ENCODE peak calls at places on chromosomes 1 and 21, in five cellular contexts. K is pancreas, H is PC-9, G is neural progenitor cell, C is HCT116. B is an unnamed sample.

GRCh38 chr1:179077396-179077795 is 4.5 kb upstream of the TOR3A start:
- DNase-seq in C (no peak), G (no peak), K (no peak), H (peak), B (no peak)

GRCh38 chr21:43864806-43865470 is at the start of gene AGPAT3:
- DNase-seq in H (no peak), K (no peak), C (no peak), G (peak), B (no peak)

GRCh38 chr1:181251001-181251712 is 162.7 kb downstream of the IER5 start:
- DNase-seq in G (no peak), K (peak), C (peak), H (peak), B (no peak)

GRCh38 chr1:58580186-58580585 is 3.1 kb upstream of the TACSTD2 start:
- DNase-seq in H (no peak), G (no peak), C (no peak), K (no peak), B (no peak)

GRCh38 chr1:206506803-206507394 is 432 bp upstream of the RASSF5 start:
- DNase-seq in H (no peak), C (no peak), K (no peak), G (peak), B (no peak)

GRCh38 chr1:179754031-179754624 is 11.0 kb downstream of the FAM163A start:
- DNase-seq in H (no peak), G (no peak), K (no peak), C (no peak), B (no peak)

GRCh38 chr1:76577818-76578185 is 289.5 kb upstream of the ST6GALNAC5 start:
- DNase-seq in G (no peak), C (no peak), K (no peak), H (no peak), B (no peak)

GRCh38 chr1:218421531-218421930 is 76.4 kb downstream of the TGFB2 start:
- DNase-seq in C (no peak), G (no peak), H (no peak), K (no peak), B (no peak)

GRCh38 chr1:152411144-152411543 is 2.9 kb downstream of the CRNN start:
- DNase-seq in C (no peak), G (no peak), K (no peak), H (no peak), B (no peak)

GRCh38 chr21:26332873-26333272 is 162.3 kb upstream of the APP start:
- DNase-seq in H (no peak), C (no peak), G (no peak), K (no peak), B (no peak)

GRCh38 chr1:29398431-29398830 is 162.1 kb downstream of the PTPRU start:
- DNase-seq in K (no peak), C (no peak), H (peak), G (no peak), B (no peak)

GRCh38 chr1:192453360-192454045 is 122.1 kb upstream of the RGS1 start:
- DNase-seq in H (no peak), K (no peak), G (no peak), C (no peak), B (no peak)

GRCh38 chr1:159612211-159612885 is 24.7 kb downstream of the APCS start:
- DNase-seq in K (no peak), C (no peak), G (no peak), H (no peak), B (no peak)

GRCh38 chr1:16076003-16076870 is 2.8 kb upstream of the FAM131C start:
- DNase-seq in H (peak), C (peak), K (no peak), G (no peak), B (no peak)

GRCh38 chr1:179742717-179743678 is at the start of gene FAM163A:
- DNase-seq in G (peak), K (no peak), H (no peak), C (no peak), B (no peak)

GRCh38 chr1:193472838-193473398 is 286.5 kb upstream of the B3GALT2 start:
- DNase-seq in C (no peak), G (no peak), K (no peak), H (no peak), B (no peak)

GRCh38 chr1:58396150-58396549 is 150.4 kb downstream of the OMA1 start:
- DNase-seq in C (no peak), G (peak), K (no peak), H (no peak), B (no peak)

GRCh38 chr1:110384581-110385321 is 6.1 kb downstream of the SLC16A4 start:
- DNase-seq in H (no peak), K (no peak), C (no peak), G (no peak), B (no peak)

GRCh38 chr1:162905759-162906158 is 44.8 kb upstream of the CCDC190 start:
- DNase-seq in K (no peak), C (no peak), H (no peak), G (no peak), B (no peak)

GRCh38 chr1:171185064-171185463 is at the start of gene FMO2:
- DNase-seq in H (no peak), K (no peak), C (no peak), G (no peak), B (no peak)

GRCh38 chr1:33335020-33335419 is 14.1 kb upstream of the A3GALT2 start:
- DNase-seq in H (no peak), C (no peak), G (no peak), K (no peak), B (no peak)

GRCh38 chr1:12056331-12056841 is 6.7 kb upstream of the TNFRSF8 start:
- DNase-seq in C (no peak), G (no peak), H (no peak), K (no peak), B (no peak)

GRCh38 chr1:12057382-12057781 is 5.7 kb upstream of the TNFRSF8 start:
- DNase-seq in C (no peak), K (no peak), H (no peak), G (no peak), B (no peak)

GRCh38 chr1:12059722-12060464 is 3.2 kb upstream of the TNFRSF8 start:
- DNase-seq in K (no peak), C (no peak), G (no peak), H (no peak), B (no peak)

GRCh38 chr1:12059226-12059625 is 3.9 kb upstream of the TNFRSF8 start:
- DNase-seq in C (no peak), K (no peak), G (no peak), H (no peak), B (no peak)

GRCh38 chr1:12057940-12058687 is 5.0 kb upstream of the TNFRSF8 start:
- DNase-seq in C (no peak), H (no peak), K (no peak), G (no peak), B (no peak)
- H3K27ac ChIP-seq in C (no peak), H (no peak), K (no peak), G (no peak), B (no peak)

DNA sequence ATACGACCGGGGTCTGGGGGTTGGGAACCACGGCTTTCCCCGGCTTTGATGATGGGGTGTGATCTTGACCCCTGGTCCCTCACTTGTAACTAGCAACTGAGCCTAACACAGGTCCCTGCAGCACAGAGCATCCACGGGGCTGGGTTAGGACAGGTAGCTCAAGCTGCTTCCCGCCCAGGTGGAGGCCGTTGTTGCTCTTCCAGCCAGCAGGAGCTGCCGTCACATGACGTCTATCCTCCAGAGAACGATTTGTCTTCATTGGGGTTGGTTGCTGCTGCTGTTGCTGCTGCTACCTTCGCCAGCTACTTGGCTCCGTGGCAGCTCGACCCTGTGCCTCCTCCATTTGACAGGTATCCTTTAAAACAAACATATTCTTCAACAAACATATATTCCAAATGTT is 74.3 kb upstream of the ADAR start:
- DNase-seq in K (no peak), C (no peak), H (no peak), G (no peak), B (no peak)
- TF ChIP-seq CTCF in K (no peak), C (no peak), H (no peak), G (no peak), B (no peak)

GRCh38 chr1:41664861-41665640 is 180.6 kb upstream of the EDN2 start:
- DNase-seq in K (no peak), G (no peak), C (peak), H (peak), B (no peak)
- H3K27ac ChIP-seq in K (no peak), G (no peak), C (no peak), H (no peak), B (no peak)

GRCh38 chr1:149942207-149942606 is 5.5 kb upstream of the MTMR11 start:
- DNase-seq in C (no peak), H (no peak), K (no peak), G (peak), B (no peak)
- TF ChIP-seq CTCF in C (peak), H (no peak), K (no peak), G (peak), B (no peak)

GRCh38 chr1:51193564-51193963 is 42.5 kb upstream of the RNF11 start:
- DNase-seq in H (no peak), K (no peak), C (no peak), G (no peak), B (no peak)

GRCh38 chr1:51189421-51190073 is 46.5 kb upstream of the RNF11 start:
- DNase-seq in H (peak), C (peak), K (peak), G (peak), B (no peak)

GRCh38 chr1:51192213-51192843 is 43.7 kb upstream of the RNF11 start:
- DNase-seq in H (peak), C (peak), G (peak), K (peak), B (no peak)

GRCh38 chr1:51188230-51188629 is 47.8 kb upstream of the RNF11 start:
- DNase-seq in K (no peak), G (no peak), C (no peak), H (no peak), B (no peak)

GRCh38 chr1:51190996-51191395 is 45.1 kb upstream of the RNF11 start:
- DNase-seq in G (no peak), K (no peak), C (no peak), H (no peak), B (no peak)
- H3K27ac ChIP-seq in G (no peak), K (no peak), C (no peak), H (no peak), B (no peak)

GRCh38 chr1:203054184-203054583 is 27.9 kb downstream of the PPFIA4 start:
- DNase-seq in G (no peak), C (no peak), H (no peak), K (no peak), B (no peak)

GRCh38 chr1:203056516-203056915 is 29.3 kb downstream of the MYOG start:
- DNase-seq in K (no peak), H (no peak), G (no peak), C (no peak), B (no peak)

GRCh38 chr1:203052556-203053059 is 26.3 kb downstream of the PPFIA4 start:
- DNase-seq in K (no peak), G (no peak), C (no peak), H (no peak), B (no peak)

GRCh38 chr1:203055983-203056382 is 29.7 kb downstream of the PPFIA4 start:
- DNase-seq in C (no peak), G (no peak), H (no peak), K (no peak), B (no peak)

GRCh38 chr1:203055166-203055799 is 29.0 kb downstream of the PPFIA4 start:
- DNase-seq in C (no peak), H (no peak), K (no peak), G (peak), B (no peak)
- TF ChIP-seq CTCF in C (peak), H (no peak), K (no peak), G (peak), B (no peak)

GRCh38 chr1:68229927-68230812 is 2.2 kb downstream of the WLS start:
- DNase-seq in C (no peak), G (peak), H (no peak), K (peak), B (no peak)
- H3K27ac ChIP-seq in C (no peak), G (no peak), H (no peak), K (peak), B (no peak)

DNA sequence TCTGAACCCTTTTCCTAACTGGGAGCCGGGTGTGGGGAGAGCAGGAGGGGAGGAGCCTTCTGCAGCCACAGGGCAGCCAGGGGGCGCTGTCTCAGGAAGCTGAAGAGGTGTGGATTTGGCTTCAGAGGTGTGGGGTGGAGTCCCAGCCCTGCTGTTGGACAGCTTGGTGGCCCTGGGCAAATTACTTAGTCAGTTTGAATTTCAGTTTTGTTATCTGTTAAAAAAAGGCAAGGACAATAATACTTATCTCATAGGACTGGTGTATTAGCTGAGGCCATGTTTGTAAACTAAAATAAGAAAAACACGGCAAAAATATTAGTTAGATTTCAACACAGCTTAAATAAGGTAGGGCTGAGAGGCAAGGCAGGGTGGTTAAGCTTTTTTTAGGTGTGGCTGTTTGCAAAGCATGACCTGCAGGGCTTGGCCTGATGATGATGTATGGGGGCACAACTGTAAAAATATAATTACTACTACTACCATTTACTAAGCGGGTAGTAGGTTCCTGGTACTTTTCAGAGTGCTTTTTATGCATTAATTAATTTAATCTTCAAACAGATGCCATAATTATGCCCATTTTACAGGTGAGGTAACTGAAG is 111.8 kb downstream of the PLXNA2 start:
- DNase-seq in H (peak), C (peak), G (peak), K (peak), B (peak)
- TF ChIP-seq CTCF in H (peak), C (peak), G (peak), K (peak), B (peak)

DNA sequence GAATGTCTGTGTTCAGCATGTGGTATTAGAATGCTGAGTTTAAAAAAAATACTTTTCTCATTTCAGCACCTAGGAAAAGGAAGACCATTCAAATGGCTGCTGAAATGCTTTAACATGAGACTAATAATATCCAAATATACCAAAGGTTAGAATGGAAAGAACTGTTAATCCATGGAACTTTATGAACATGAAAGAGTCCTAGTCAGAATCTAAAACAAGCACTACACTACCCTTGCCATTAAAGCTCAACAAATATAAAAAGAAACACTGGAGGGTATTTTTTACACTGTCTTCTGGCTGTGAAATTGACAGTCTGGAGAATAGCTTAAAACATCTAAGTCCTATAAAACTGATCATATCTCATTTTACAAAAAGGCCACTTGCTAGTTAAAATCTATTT is 112.9 kb upstream of the HP1BP3 start:
- DNase-seq in G (no peak), C (no peak), H (no peak), K (no peak), B (no peak)
- H3K27ac ChIP-seq in G (no peak), C (no peak), H (no peak), K (no peak), B (no peak)